ENCODE peak calls at places on chromosomes 3 and 15, in ten cellular contexts. Y is spleen, Z is endodermal cell, Q is ovary, T is aorta, U is Peyer's patch, V is thoracic aorta, P is heart left ventricle, W is heart right ventricle, E is mesendoderm. G is an unnamed sample. For H3K27me3, the result is how much of the 10 kb centered on the place peaks cover.

GRCh38 chr3:104190681-104191080 is 1176.0 kb upstream of the ALCAM start:
- DNase-seq in Y (no peak), Z (no peak), Q (no peak), T (no peak), U (no peak), V (no peak), P (no peak), W (no peak), E (peak), G (no peak)

GRCh38 chr3:175692256-175692655 is 833.1 kb downstream of the NAALADL2 start:
- DNase-seq in Y (no peak), Z (no peak), Q (no peak), T (no peak), U (no peak), V (no peak), P (no peak), W (no peak), E (no peak), G (no peak)

GRCh38 chr15:60379466-60380274 is 18.1 kb downstream of the ANXA2 start:
- DNase-seq in Y (no peak), Z (peak), Q (no peak), T (no peak), U (no peak), V (no peak), P (no peak), W (no peak), E (peak), G (no peak)

GRCh38 chr15:48717458-48717857 is 71.9 kb upstream of the FBN1 start:
- DNase-seq in Y (no peak), Z (no peak), Q (no peak), T (no peak), U (no peak), V (no peak), P (no peak), W (no peak), E (no peak), G (no peak)

GRCh38 chr15:22880981-22881738 is 42.7 kb downstream of the NIPA2 start:
- DNase-seq in Y (no peak), Z (no peak), Q (no peak), T (no peak), U (peak), V (no peak), P (no peak), W (no peak), E (no peak), G (no peak)

GRCh38 chr15:70879386-70879785 is 12.8 kb downstream of the THAP10 start:
- DNase-seq in Y (no peak), Z (no peak), Q (no peak), T (no peak), U (no peak), V (no peak), P (no peak), W (no peak), E (no peak), G (no peak)

GRCh38 chr3:190026154-190026553 is 94.5 kb downstream of the P3H2 start:
- DNase-seq in Y (no peak), Z (no peak), Q (no peak), T (no peak), U (no peak), V (no peak), P (no peak), W (no peak), E (no peak), G (no peak)

GRCh38 chr15:66886241-66886675 is 179.1 kb upstream of the SMAD3 start:
- DNase-seq in Y (no peak), Z (peak), Q (no peak), T (no peak), U (peak), V (no peak), P (no peak), W (no peak), E (no peak), G (no peak)

GRCh38 chr3:64151335-64151871 is 73.9 kb downstream of the PRICKLE2 start:
- DNase-seq in Y (no peak), Z (no peak), Q (no peak), T (no peak), U (no peak), V (no peak), P (no peak), W (no peak), E (no peak), G (no peak)

GRCh38 chr15:80923668-80924067 is 66.0 kb downstream of the MESD start:
- DNase-seq in Y (no peak), Z (no peak), Q (no peak), T (no peak), U (no peak), V (no peak), P (no peak), W (no peak), E (no peak), G (no peak)

GRCh38 chr15:31437686-31438085 is 111.1 kb downstream of the KLF13 start:
- DNase-seq in Y (no peak), Z (no peak), Q (no peak), T (no peak), U (no peak), V (no peak), P (no peak), W (no peak), E (no peak), G (no peak)

GRCh38 chr15:98896002-98896721 is 111.4 kb downstream of the PGPEP1L start:
- DNase-seq in Y (no peak), Z (no peak), Q (no peak), T (no peak), U (no peak), V (no peak), P (no peak), W (no peak), E (no peak), G (no peak)

GRCh38 chr15:52180851-52181450 is 10.2 kb downstream of the GNB5 start:
- DNase-seq in Y (no peak), Z (no peak), Q (no peak), T (no peak), U (no peak), V (no peak), P (no peak), W (no peak), E (no peak), G (no peak)

DNA sequence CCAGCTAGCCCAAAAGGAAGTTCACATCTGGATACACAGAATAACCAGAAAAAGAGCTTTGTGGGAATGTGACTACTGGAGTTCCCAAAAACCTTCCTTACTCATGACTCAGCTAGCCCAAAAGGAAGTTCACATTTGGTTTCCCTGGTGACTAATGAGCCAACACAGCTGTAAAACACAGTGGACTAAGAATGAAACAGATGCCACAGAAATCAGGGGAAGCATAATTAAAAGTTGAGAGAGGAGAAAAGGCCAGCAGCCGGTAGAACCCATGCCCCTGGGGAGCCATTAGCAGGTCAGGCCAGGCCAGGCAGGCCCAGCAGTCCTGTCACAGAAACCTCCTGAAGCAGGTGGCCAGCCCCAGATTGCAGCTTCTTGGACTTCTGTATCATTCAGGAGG is 130.3 kb downstream of the GHSR start:
- DNase-seq in Y (no peak), Z (no peak), Q (peak), T (peak), U (no peak), V (no peak), P (peak), W (peak), E (peak), G (no peak)
- H3K27ac ChIP-seq in Y (peak), Z (peak), Q (peak), T (peak), U (peak), V (peak), P (peak), W (peak), E (no peak), G (peak)

GRCh38 chr3:184233127-184233843 is 3.9 kb downstream of the VWA5B2 start:
- DNase-seq in Y (no peak), Z (no peak), Q (no peak), T (no peak), U (no peak), V (no peak), P (no peak), W (no peak), E (no peak), G (no peak)

GRCh38 chr3:184234671-184235380 is 5.4 kb downstream of the VWA5B2 start:
- DNase-seq in Y (no peak), Z (peak), Q (no peak), T (no peak), U (no peak), V (no peak), P (no peak), W (no peak), E (no peak), G (peak)

GRCh38 chr3:184235381-184236032 is 6.1 kb downstream of the VWA5B2 start:
- DNase-seq in Y (no peak), Z (peak), Q (no peak), T (no peak), U (no peak), V (no peak), P (no peak), W (no peak), E (no peak), G (no peak)

GRCh38 chr3:184236033-184236410 is 6.6 kb downstream of the VWA5B2 start:
- DNase-seq in Y (no peak), Z (peak), Q (no peak), T (no peak), U (no peak), V (no peak), P (no peak), W (no peak), E (peak), G (no peak)

GRCh38 chr3:184234224-184234623 is 4.8 kb downstream of the VWA5B2 start:
- DNase-seq in Y (no peak), Z (no peak), Q (peak), T (no peak), U (no peak), V (no peak), P (no peak), W (no peak), E (no peak), G (peak)
- H3K27me3 ChIP-seq in Y (under half), Z (half or more), Q (under half), T (under half), U (under half), V (under half), P (under half), W (under half), E (under half), G (under half)

DNA sequence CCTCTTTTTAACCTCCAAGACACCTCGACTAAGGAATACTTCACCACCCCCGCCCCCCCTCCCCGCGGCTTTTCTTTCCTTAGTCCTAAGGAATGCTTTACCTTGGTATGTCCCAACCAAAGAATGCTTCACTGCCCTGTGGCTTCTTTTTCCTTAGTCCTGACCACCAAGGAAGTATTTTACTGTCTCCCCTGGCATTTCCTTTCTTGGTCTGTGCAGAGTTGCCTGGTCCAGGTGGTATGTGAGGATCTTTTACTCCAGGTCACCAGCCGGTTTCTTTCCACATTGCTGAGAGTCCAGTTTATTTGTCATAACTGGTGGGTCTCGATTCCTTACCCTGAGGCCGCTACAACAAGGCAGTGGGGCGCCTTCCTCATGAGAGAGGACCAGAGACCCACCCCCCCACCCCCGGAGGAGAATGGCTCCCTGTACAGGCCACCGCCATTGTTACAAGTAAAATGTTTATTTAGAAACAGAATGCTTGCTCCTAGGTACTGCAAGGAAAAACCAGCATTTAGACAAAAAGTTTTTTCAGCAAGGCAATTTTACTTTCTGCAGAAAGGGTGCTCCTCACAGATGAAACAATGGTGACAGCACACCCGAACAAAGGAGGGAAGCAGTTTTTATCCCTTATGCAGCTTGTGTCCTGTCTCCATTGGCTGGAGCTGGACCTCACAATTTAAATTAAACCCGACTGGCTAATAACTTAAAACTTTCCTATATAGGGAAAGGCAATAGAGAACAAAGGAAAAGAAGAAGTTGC is 23.1 kb upstream of the MTHFS start:
- DNase-seq in Y (no peak), Z (peak), Q (no peak), T (no peak), U (no peak), V (no peak), P (no peak), W (no peak), E (no peak), G (no peak)
- H3K27ac ChIP-seq in Y (no peak), Z (no peak), Q (no peak), T (no peak), U (no peak), V (no peak), P (no peak), W (no peak), E (no peak), G (no peak)

DNA sequence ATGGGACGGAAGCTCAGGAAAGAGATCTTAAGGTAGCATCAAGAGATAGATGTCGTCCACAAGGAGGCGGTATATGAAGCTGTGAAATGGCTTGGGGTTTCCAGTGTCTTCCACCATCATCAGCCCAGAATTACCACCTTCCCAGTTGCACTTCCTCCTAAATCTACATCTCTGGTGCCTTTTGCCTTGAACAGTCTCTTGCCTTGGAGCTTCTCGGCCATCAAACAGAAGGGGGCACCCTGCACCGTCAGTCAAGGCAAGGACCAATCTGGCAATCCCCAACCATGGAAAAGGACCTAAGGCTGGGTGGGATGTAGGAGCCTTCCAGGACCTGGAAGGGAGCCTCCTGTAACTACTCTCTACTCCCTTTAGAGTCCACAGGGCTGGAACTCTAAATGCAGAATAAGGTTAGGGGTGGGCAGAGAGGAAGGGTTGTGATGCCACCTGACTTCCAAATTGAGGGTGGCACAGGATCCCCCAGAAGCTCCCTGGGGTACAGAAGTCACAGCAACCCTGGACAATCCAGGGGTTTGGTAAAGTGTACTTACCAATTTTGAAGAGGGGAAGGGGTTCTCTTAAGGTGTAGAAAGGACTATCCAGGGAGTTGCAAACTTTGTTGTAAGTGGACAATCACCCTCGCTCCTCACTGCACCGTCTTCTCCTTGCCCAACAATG is 1.0 kb upstream of the RYR3 start:
- DNase-seq in Y (no peak), Z (peak), Q (no peak), T (peak), U (no peak), V (no peak), P (no peak), W (peak), E (peak), G (no peak)
- H3K27me3 ChIP-seq in Y (under half), Z (under half), Q (under half), T (under half), U (under half), V (under half), P (under half), W (half or more), E (under half), G (half or more)

GRCh38 chr3:48599509-48600285 is 4.6 kb upstream of the COL7A1 start:
- DNase-seq in Y (no peak), Z (no peak), Q (no peak), T (no peak), U (no peak), V (no peak), P (peak), W (no peak), E (no peak), G (peak)

GRCh38 chr3:48598323-48599076 is 3.4 kb upstream of the COL7A1 start:
- DNase-seq in Y (no peak), Z (no peak), Q (peak), T (peak), U (peak), V (peak), P (peak), W (peak), E (peak), G (peak)

GRCh38 chr3:48597408-48597800 is 2.3 kb upstream of the COL7A1 start:
- DNase-seq in Y (no peak), Z (no peak), Q (no peak), T (no peak), U (no peak), V (no peak), P (peak), W (no peak), E (no peak), G (no peak)

GRCh38 chr3:48600711-48601621 is 5.8 kb upstream of the COL7A1 start:
- DNase-seq in Y (no peak), Z (no peak), Q (no peak), T (no peak), U (no peak), V (no peak), P (peak), W (no peak), E (no peak), G (peak)

DNA sequence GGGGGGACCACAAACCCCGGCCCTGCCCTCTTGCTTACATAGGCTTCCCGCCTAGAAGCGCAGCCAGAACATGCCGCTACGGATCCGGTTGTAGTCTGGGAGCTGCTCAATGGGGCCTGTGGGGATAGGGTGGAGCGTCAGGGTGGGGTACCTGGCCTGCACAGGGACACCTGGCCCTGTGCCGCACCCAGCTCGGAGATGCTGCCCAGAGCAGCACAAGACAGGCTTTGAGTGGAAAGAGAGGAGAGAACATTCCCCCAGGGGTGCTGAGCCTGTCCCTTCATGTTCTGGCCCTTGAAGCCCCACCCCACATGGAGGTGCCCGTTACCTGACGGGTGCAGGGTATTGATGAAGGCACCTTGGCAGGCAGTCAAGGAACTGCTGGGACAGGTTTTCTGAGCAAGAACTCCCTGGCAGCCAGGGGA is 4.0 kb upstream of the COL7A1 start:
- DNase-seq in Y (no peak), Z (no peak), Q (no peak), T (no peak), U (no peak), V (no peak), P (peak), W (no peak), E (no peak), G (peak)
- H3K27ac ChIP-seq in Y (peak), Z (no peak), Q (peak), T (peak), U (peak), V (peak), P (peak), W (peak), E (peak), G (peak)

DNA sequence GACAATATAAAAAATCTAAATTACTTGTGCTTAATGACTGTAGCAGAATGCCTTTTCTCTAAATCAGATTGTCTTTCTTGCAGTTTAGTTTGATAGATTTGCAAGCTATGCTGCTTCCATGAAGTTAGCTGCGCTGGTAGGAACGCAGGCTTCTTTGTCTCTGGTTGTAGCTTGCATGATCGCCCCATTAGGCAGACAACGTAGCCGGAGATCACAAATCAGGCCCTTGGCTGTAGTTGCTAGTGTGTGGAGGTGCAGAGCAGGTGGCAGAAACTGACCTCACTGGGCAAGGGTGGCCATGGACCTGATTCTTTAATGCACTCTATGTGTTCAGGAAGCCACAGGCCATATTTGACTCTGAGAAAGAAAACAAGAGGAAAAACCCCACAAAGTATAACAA is 6.2 kb downstream of the ZIC1 start:
- DNase-seq in Y (no peak), Z (peak), Q (no peak), T (no peak), U (no peak), V (no peak), P (no peak), W (no peak), E (peak), G (no peak)
- H3K27me3 ChIP-seq in Y (half or more), Z (half or more), Q (under half), T (under half), U (under half), V (under half), P (half or more), W (half or more), E (half or more), G (half or more)

G was measured in RWPE2.